ENCODE peak calls at places on chromosome 9, in six cellular contexts. O is endothelial cell of umbilical vein, Q is K562, X is A549, K is HepG2, Y is GM12878. U is an unnamed sample.
A peak's percentile ranks its signal among the peaks of the same experiment; 100 is the strongest.

GRCh38 chr9:27489087-27489876 is 34.8 kb upstream of the IFNK start:
- DNase-seq in O (no peak), Q (no peak), X (no peak), K (no peak), Y (peak; percentile 50), U (no peak)

GRCh38 chr9:136978073-136978864 is 965 bp downstream of the PTGDS start:
- DNase-seq in O (peak; percentile 39), Q (peak; percentile 99), X (peak; percentile 95), K (no peak), Y (no peak), U (no peak)

GRCh38 chr9:17531642-17532254 is 47.1 kb upstream of the SH3GL2 start:
- DNase-seq in O (peak; percentile 53), Q (peak; percentile 30), X (peak; percentile 38), K (peak; percentile 32), Y (no peak), U (peak; percentile 68)

GRCh38 chr9:86075132-86075807 is 24.1 kb downstream of the GOLM1 start:
- DNase-seq in O (no peak), Q (no peak), X (no peak), K (no peak), Y (no peak), U (no peak)

GRCh38 chr9:134331186-134332025 is 5.2 kb downstream of the RXRA start:
- DNase-seq in O (no peak), Q (no peak), X (no peak), K (no peak), Y (no peak), U (no peak)

GRCh38 chr9:135156525-135157510 is 69.3 kb downstream of the OLFM1 start:
- DNase-seq in O (peak; percentile 8), Q (peak; percentile 73), X (peak; percentile 33), K (peak; percentile 15), Y (no peak), U (peak; percentile 53)

GRCh38 chr9:84331119-84331791 is 9.3 kb downstream of the SLC28A3 start:
- DNase-seq in O (no peak), Q (no peak), X (no peak), K (no peak), Y (no peak), U (peak; percentile 66)

GRCh38 chr9:110016340-110016739 is 191.6 kb downstream of the C9orf152 start:
- DNase-seq in O (peak; percentile 94), Q (no peak), X (no peak), K (peak; percentile 18), Y (no peak), U (no peak)

GRCh38 chr9:70477907-70478480 is 63.5 kb upstream of the KLF9 start:
- DNase-seq in O (no peak), Q (no peak), X (no peak), K (no peak), Y (no peak), U (no peak)

GRCh38 chr9:102700936-102701335 is 294.2 kb upstream of the CYLC2 start:
- DNase-seq in O (no peak), Q (no peak), X (no peak), K (no peak), Y (no peak), U (peak; percentile 1)

GRCh38 chr9:99451121-99451606 is 229.1 kb downstream of the SEC61B start:
- DNase-seq in O (no peak), Q (no peak), X (no peak), K (no peak), Y (no peak), U (no peak)

GRCh38 chr9:131299346-131299745 is 9.8 kb downstream of the PLPP7 start:
- DNase-seq in O (no peak), Q (no peak), X (no peak), K (no peak), Y (no peak), U (no peak)

GRCh38 chr9:96159596-96159995 is 142.4 kb downstream of the HSD17B3 start:
- DNase-seq in O (no peak), Q (no peak), X (no peak), K (no peak), Y (no peak), U (no peak)

GRCh38 chr9:33225319-33226152 is 14.4 kb upstream of the SPINK4 start:
- DNase-seq in O (peak; percentile 91), Q (peak; percentile 26), X (no peak), K (peak; percentile 57), Y (peak; percentile 64), U (peak; percentile 91)

GRCh38 chr9:13508086-13508485 is 228.6 kb upstream of the MPDZ start:
- DNase-seq in O (no peak), Q (no peak), X (no peak), K (no peak), Y (no peak), U (no peak)

GRCh38 chr9:130931508-130932150 is 7.4 kb downstream of the FIBCD1 start:
- DNase-seq in O (no peak), Q (peak; percentile 67), X (no peak), K (no peak), Y (peak; percentile 64), U (no peak)

GRCh38 chr9:114031948-114032688 is 46.0 kb downstream of the AMBP start:
- DNase-seq in O (no peak), Q (no peak), X (no peak), K (no peak), Y (no peak), U (no peak)

GRCh38 chr9:136267261-136268111 is 21.9 kb upstream of the QSOX2 start:
- DNase-seq in O (peak; percentile 73), Q (peak; percentile 100), X (peak; percentile 89), K (peak; percentile 54), Y (no peak), U (peak; percentile 79)

GRCh38 chr9:132973713-132974112 is 4.8 kb upstream of the GFI1B start:
- DNase-seq in O (no peak), Q (peak; percentile 61), X (peak; percentile 45), K (no peak), Y (no peak), U (peak; percentile 78)

GRCh38 chr9:130422546-130422945 is 22.2 kb upstream of the ASS1 start:
- DNase-seq in O (no peak), Q (no peak), X (no peak), K (no peak), Y (no peak), U (no peak)

GRCh38 chr9:29044959-29045358 is 1471.7 kb upstream of the C9orf72 start:
- DNase-seq in O (no peak), Q (no peak), X (peak; percentile 9), K (peak; percentile 1), Y (no peak), U (no peak)

GRCh38 chr9:107681988-107682387 is 192.4 kb upstream of the KLF4 start:
- DNase-seq in O (no peak), Q (no peak), X (no peak), K (no peak), Y (no peak), U (no peak)

DNA sequence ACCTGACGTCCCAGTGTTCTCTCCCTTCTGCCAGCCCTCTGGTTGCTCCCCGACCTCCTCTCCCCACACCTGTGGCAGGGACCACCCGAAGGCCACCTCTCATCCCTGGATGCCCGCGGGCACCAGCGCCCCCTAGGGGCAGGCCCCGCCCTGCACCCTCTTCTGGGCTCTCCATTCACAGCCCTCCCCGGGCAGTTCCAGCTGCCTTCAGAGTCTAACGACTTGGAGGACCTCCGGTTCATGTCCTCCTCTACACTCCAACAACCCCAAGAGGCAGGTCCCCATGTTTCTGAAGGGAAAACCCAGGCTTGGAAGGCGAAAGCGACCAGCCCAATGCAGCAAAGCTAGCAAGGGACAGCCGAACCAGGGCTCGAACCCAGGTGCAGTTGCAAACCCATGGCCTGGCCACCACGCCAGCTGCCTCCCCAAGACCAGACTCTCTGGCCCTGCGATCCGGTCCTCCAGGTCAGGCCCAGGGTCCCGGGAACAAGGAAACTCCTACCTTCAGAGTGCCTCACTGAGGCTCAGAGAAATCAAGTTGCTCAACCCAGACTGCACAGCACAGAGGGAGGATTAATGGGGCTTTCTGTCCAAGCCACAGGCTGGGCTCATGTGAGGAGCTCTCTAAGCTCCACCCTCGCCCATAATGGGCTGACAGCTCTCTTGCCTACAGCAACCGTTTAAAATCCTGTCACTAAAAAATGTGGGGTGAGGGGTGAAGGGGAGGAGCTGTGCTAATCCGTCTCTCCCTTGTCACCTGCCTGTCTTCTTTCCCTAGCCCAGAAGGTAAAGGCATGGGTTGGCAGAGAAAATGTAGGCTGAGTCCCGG is 89.0 kb downstream of the LMX1B start:
- DNase-seq in O (no peak), Q (peak; percentile 80), X (peak; percentile 50), K (no peak), Y (no peak), U (peak; percentile 21)
- TF ChIP-seq CTCF in O (peak; percentile 82), Q (peak; percentile 77), X (peak; percentile 59), K (peak; percentile 57), Y (peak; percentile 82), U (peak; percentile 71)

DNA sequence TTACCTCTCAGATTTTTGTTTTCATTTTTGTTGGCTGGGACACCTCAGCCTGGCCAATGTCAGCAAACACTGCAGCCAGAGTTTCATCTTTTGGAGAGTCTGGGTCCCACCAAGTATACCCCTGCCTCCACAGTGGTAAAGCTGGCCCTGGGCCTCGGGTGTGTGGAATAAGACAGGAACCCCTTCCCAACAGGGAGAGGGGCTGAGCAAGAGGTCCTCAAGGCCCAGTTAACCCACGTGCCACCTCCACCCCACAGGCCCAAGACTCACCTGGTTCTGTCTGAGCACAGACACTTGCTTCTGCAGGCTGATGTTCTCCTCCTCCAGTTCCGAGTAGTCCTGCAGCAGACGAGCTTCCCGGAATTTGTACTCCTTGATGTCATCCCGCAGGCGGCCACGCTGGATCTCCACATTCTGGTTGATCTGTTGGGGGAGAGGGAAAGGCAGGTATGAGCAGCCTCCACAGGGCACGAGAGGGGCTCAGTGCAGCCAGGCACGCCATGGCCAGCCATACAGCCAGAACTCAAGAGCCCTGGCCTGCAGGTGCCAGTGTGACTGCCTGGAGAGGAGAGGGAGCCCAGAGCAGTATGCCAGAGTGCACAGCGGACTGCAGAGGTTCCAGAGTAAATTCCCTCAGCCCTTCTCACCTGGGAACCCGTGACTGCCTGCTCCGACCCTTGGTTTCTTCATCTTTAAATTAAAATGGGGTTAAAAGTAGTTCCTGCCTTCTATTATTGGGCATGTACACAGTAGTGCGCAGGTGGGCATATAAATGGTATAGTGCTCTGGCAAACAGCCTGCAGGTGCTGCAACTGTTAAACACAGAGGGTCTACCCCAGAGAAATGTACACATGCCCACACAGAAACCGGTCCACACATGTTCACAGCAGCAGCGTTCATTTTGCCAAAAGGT is 42.0 kb downstream of the BICD2 start:
- DNase-seq in O (no peak), Q (no peak), X (no peak), K (no peak), Y (no peak), U (no peak)
- TF ChIP-seq MYC in O (no peak), Q (no peak), X (no peak), K (no peak), Y (no peak), U (no peak)

GRCh38 chr9:75087824-75088645 is at the start of the genes NMRK1 and OSTF1:
- DNase-seq in O (peak; percentile 97), Q (peak; percentile 87), X (peak; percentile 92), K (peak; percentile 86), Y (peak; percentile 64), U (peak; percentile 92)

GRCh38 chr9:75088646-75089368 is 493 bp downstream of the OSTF1 start:
- DNase-seq in O (peak; percentile 54), Q (peak; percentile 33), X (peak; percentile 49), K (peak; percentile 55), Y (peak; percentile 36), U (peak; percentile 78)

GRCh38 chr9:75085640-75086039 is 2.3 kb downstream of the NMRK1 start:
- DNase-seq in O (no peak), Q (no peak), X (no peak), K (no peak), Y (no peak), U (no peak)

GRCh38 chr9:75087279-75087823 is 604 bp downstream of the NMRK1 start:
- DNase-seq in O (peak; percentile 75), Q (no peak), X (peak; percentile 20), K (peak; percentile 21), Y (peak; percentile 57), U (peak; percentile 40)

GRCh38 chr9:75086443-75087278 is 1.3 kb downstream of the NMRK1 start:
- DNase-seq in O (peak; percentile 67), Q (no peak), X (no peak), K (peak; percentile 39), Y (no peak), U (no peak)
- TF ChIP-seq MAX in O (no peak), Q (no peak), X (peak; percentile 12), K (no peak), Y (no peak), U (no peak)

GRCh38 chr9:1941989-1942388 is 73.2 kb upstream of the SMARCA2 start:
- DNase-seq in O (peak; percentile 7), Q (no peak), X (no peak), K (no peak), Y (no peak), U (no peak)
- TF ChIP-seq CTCF in O (peak; percentile 12), Q (no peak), X (no peak), K (no peak), Y (peak; percentile 23), U (no peak)

U was measured in NB4.